ENCODE peak calls at places on chromosomes 13 and 19, in four cellular contexts. T, R, M and L are unnamed samples.

GRCh38 chr19:31349160-31349881 is at the start of gene TSHZ3:
- DNase-seq in R (peak), T (peak), M (peak), L (peak)

GRCh38 chr13:93284056-93284455 is 57.4 kb downstream of the GPC6 start:
- DNase-seq in R (no peak), T (no peak), M (no peak), L (no peak)

GRCh38 chr19:56538761-56539263 is at the start of gene ZFP28:
- DNase-seq in T (no peak), M (no peak), R (no peak), L (peak)

GRCh38 chr13:100674363-100674847 is at the start of gene TMTC4:
- DNase-seq in T (no peak), M (no peak), R (no peak), L (peak)

GRCh38 chr13:33644607-33645543 is 173.1 kb upstream of the RFC3 start:
- DNase-seq in T (peak), R (peak), M (no peak), L (no peak)

GRCh38 chr13:24502567-24503375 is 9.8 kb downstream of the PARP4 start:
- DNase-seq in M (peak), T (peak), R (peak), L (no peak)

GRCh38 chr13:31859546-31859945 is 120.2 kb downstream of the RXFP2 start:
- DNase-seq in M (no peak), T (peak), R (no peak), L (no peak)

GRCh38 chr19:18507727-18508440 is 14.0 kb downstream of the ELL start:
- DNase-seq in T (no peak), M (no peak), R (no peak), L (no peak)

GRCh38 chr19:53644061-53644816 is 12.4 kb downstream of the DPRX start:
- DNase-seq in R (no peak), T (no peak), M (no peak), L (no peak)

GRCh38 chr13:64855506-64855905 is 2374.6 kb downstream of the PCDH9 start:
- DNase-seq in T (peak), M (peak), R (no peak), L (no peak)

GRCh38 chr19:1775951-1776605 is 22.8 kb downstream of the ONECUT3 start:
- DNase-seq in T (no peak), R (no peak), M (no peak), L (no peak)
- TF ChIP-seq EZH2 in T (peak), R (no peak), M (peak), L (no peak)

DNA sequence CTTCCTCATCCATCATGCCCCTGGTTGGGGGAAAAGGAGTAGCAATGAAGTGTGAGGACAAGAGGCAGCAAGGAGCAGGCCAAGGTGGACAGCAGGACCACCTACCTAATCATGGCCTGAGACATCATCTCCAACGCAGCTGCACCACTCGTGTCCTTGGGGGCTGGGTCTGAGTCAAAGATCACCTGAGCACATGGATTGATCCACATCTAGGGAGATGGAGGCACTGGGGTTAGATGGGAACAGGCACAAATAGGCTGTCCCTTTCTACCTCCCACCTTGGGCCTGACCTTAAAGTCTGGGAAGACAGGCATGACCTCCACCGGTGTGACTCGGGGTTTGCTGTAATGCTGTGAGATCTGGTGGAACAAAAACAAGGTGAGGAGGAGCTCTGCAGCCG is 2.2 kb downstream of the PAF1 start:
- DNase-seq in R (no peak), M (no peak), T (no peak), L (no peak)
- H3K9ac ChIP-seq in R (no peak), M (no peak), T (no peak), L (no peak)

DNA sequence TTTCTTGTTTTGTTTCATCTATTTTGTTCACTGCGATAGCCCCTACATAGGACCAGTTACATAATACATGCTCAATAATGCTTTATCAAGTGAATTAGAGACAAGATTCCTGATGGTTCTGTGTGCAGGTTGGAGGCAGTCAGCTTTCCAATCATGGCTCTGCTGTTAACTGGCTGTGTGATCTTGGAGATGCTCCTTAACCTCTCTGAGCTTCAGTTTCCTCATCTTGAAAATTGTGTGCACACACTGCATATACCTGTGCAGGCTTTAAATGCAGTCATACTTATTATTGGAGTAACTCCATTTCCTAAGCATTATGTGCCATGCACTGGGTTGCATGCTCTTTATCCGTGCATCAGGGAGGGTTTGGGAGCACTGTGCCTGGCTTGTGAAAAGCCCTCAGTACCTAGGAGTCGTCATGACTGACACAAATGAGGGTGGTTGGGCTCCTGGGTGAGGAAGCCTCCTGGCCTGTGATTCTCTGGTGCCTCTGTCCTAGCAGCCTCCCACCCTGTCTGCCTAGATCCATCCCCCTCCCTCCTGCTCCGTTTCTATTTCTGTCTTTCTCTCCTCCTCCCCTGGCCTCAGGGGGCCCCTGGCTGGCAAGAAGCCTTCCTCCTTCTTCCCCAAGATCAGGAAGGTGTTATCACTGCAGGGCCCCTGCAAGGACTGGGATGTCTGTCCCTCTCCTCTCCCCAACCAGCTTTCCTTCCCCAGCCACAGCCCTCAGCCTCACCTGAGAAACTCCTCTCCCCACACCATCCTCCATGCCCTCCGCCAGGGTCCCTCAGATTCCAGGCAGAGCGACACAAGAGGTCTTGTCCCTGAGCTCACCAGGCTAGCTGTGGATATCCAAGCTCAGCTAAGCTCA is 8.7 kb downstream of the IFNL1 start:
- DNase-seq in T (no peak), R (no peak), M (no peak), L (no peak)
- H3K4me2 ChIP-seq in T (no peak), R (no peak), M (no peak), L (no peak)

GRCh38 chr13:89455741-89456140 is 1784.6 kb downstream of the SLITRK5 start:
- DNase-seq in T (peak), R (peak), M (peak), L (no peak)

GRCh38 chr13:89454736-89455135 is 1783.6 kb downstream of the SLITRK5 start:
- DNase-seq in R (peak), T (no peak), M (no peak), L (no peak)

GRCh38 chr13:89458456-89458855 is 1787.3 kb downstream of the SLITRK5 start:
- DNase-seq in T (no peak), M (no peak), R (no peak), L (no peak)

GRCh38 chr13:89457977-89458376 is 1786.8 kb downstream of the SLITRK5 start:
- DNase-seq in M (peak), R (peak), T (peak), L (no peak)
- TF ChIP-seq EZH2 in M (no peak), R (no peak), T (no peak), L (no peak)

GRCh38 chr19:2317756-2318155 is 9.8 kb upstream of the LINGO3 start:
- DNase-seq in M (no peak), R (no peak), T (no peak), L (no peak)

GRCh38 chr19:2312819-2313501 is 5.0 kb upstream of the LINGO3 start:
- DNase-seq in T (no peak), R (no peak), M (no peak), L (no peak)

GRCh38 chr19:2317300-2317699 is 9.3 kb upstream of the LINGO3 start:
- DNase-seq in R (no peak), T (no peak), M (no peak), L (no peak)

GRCh38 chr19:2315121-2315817 is 7.3 kb upstream of the LINGO3 start:
- DNase-seq in R (no peak), M (no peak), T (no peak), L (no peak)

GRCh38 chr19:2315818-2316353 is 7.9 kb upstream of the LINGO3 start:
- DNase-seq in M (no peak), T (peak), R (peak), L (no peak)
- H3K9ac ChIP-seq in M (no peak), T (no peak), R (no peak), L (no peak)